ENCODE peak calls at places on chromosome 18, in six cellular contexts. One of them, this sample, is unnamed.

GRCh38 chr18:23225518-23225917 is 90.2 kb downstream of the CABLES1 start:
- DNase-seq in brain microvascular endothelial cell: peak
- DNase-seq in lung: no peak
- DNase-seq in dorsolateral prefrontal cortex: no peak
- DNase-seq in A673: no peak
- DNase-seq in body of pancreas: no peak
- DNase-seq in this sample: no peak

GRCh38 chr18:77136076-77136718 is 3.6 kb upstream of the MBP start:
- DNase-seq in brain microvascular endothelial cell: no peak
- DNase-seq in lung: no peak
- DNase-seq in dorsolateral prefrontal cortex: no peak
- DNase-seq in A673: no peak
- DNase-seq in body of pancreas: no peak
- DNase-seq in this sample: no peak

GRCh38 chr18:31503011-31503410 is 5.0 kb downstream of the DSG2 start:
- DNase-seq in brain microvascular endothelial cell: no peak
- DNase-seq in lung: no peak
- DNase-seq in dorsolateral prefrontal cortex: no peak
- DNase-seq in A673: no peak
- DNase-seq in body of pancreas: no peak
- DNase-seq in this sample: no peak

GRCh38 chr18:77858331-77858730 is 608.7 kb downstream of the GALR1 start:
- DNase-seq in brain microvascular endothelial cell: no peak
- DNase-seq in lung: no peak
- DNase-seq in dorsolateral prefrontal cortex: no peak
- DNase-seq in A673: no peak
- DNase-seq in body of pancreas: no peak
- DNase-seq in this sample: no peak

GRCh38 chr18:46174317-46175039 is 70.3 kb downstream of the HAUS1 start:
- DNase-seq in brain microvascular endothelial cell: peak
- DNase-seq in lung: no peak
- DNase-seq in dorsolateral prefrontal cortex: peak
- DNase-seq in A673: peak
- DNase-seq in body of pancreas: peak
- DNase-seq in this sample: peak

GRCh38 chr18:58209326-58209725 is 165.3 kb downstream of the NEDD4L start:
- DNase-seq in brain microvascular endothelial cell: no peak
- DNase-seq in lung: no peak
- DNase-seq in dorsolateral prefrontal cortex: no peak
- DNase-seq in A673: no peak
- DNase-seq in body of pancreas: no peak
- DNase-seq in this sample: no peak

GRCh38 chr18:8625693-8626092 is 16.5 kb downstream of the RAB12 start:
- DNase-seq in brain microvascular endothelial cell: no peak
- DNase-seq in lung: no peak
- DNase-seq in dorsolateral prefrontal cortex: no peak
- DNase-seq in A673: no peak
- DNase-seq in body of pancreas: no peak
- DNase-seq in this sample: no peak

GRCh38 chr18:44392933-44393332 is 287.8 kb upstream of the SETBP1 start:
- DNase-seq in brain microvascular endothelial cell: no peak
- DNase-seq in lung: no peak
- DNase-seq in dorsolateral prefrontal cortex: no peak
- DNase-seq in A673: no peak
- DNase-seq in body of pancreas: peak
- DNase-seq in this sample: no peak

GRCh38 chr18:28013064-28013463 is 163.9 kb downstream of the CDH2 start:
- DNase-seq in brain microvascular endothelial cell: no peak
- DNase-seq in lung: no peak
- DNase-seq in dorsolateral prefrontal cortex: no peak
- DNase-seq in A673: peak
- DNase-seq in body of pancreas: no peak
- DNase-seq in this sample: no peak

GRCh38 chr18:43276471-43276870 is 819 bp downstream of the SYT4 start:
- DNase-seq in brain microvascular endothelial cell: no peak
- DNase-seq in lung: no peak
- DNase-seq in dorsolateral prefrontal cortex: no peak
- DNase-seq in A673: no peak
- DNase-seq in body of pancreas: no peak
- DNase-seq in this sample: no peak

GRCh38 chr18:50422286-50422898 is 47.5 kb downstream of the SKA1 start:
- DNase-seq in brain microvascular endothelial cell: no peak
- DNase-seq in lung: no peak
- DNase-seq in dorsolateral prefrontal cortex: no peak
- DNase-seq in A673: no peak
- DNase-seq in body of pancreas: no peak
- DNase-seq in this sample: no peak
- H3K27ac ChIP-seq in brain microvascular endothelial cell: no peak
- H3K27ac ChIP-seq in lung: peak
- H3K27ac ChIP-seq in dorsolateral prefrontal cortex: no peak
- H3K27ac ChIP-seq in A673: no peak
- H3K27ac ChIP-seq in body of pancreas: peak
- H3K27ac ChIP-seq in this sample: no peak

DNA sequence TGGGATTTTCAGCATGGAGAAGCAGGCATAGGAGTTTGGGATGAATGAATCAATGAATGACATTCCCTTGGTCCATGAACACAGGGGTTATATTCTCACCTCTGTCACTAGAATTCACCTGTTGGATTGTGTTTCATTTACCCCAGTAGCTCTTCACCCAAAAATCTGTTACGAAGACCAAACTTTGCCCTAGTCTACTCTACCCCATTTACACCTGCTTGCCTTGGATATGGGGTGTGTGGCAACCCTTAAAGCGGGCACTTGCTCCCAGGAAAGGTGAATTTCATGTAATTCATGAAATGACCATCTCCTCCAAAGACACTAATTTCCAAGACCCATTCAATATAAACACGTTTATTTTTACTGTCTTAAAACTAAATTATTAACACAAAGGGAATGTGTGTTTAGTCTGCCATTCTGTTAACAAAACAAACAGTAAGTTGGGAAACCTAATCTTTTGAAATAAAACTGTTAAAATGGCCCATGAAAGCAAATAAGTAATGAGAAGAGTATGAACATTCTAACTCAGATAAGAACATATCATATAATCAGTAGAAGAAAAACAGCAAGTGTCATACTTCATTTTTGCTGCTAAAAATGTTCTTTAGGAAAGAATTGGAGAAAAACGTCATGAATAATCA is 268.0 kb downstream of the NAPG start:
- DNase-seq in brain microvascular endothelial cell: no peak
- DNase-seq in lung: no peak
- DNase-seq in dorsolateral prefrontal cortex: no peak
- DNase-seq in A673: no peak
- DNase-seq in body of pancreas: no peak
- DNase-seq in this sample: no peak
- H3K27ac ChIP-seq in brain microvascular endothelial cell: no peak
- H3K27ac ChIP-seq in lung: no peak
- H3K27ac ChIP-seq in dorsolateral prefrontal cortex: no peak
- H3K27ac ChIP-seq in A673: no peak
- H3K27ac ChIP-seq in body of pancreas: no peak
- H3K27ac ChIP-seq in this sample: no peak

DNA sequence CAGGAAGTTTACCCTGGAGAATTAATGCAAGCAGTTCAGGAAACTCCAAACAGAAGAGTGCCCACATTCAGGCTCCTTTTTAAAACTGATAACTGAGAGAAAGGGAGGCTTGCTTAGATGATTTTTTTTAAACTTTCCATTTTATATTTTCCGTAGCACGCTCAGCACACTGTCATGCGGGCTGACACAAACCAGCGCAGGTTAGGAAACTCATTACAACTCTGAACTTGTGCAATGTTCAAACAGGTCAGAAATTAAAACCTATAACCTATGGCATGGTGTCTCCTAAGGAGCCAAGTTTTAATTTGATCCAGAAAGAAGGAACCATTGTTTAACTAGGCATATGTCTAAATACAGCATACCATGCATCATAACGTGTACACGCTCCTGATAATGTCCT is 117.7 kb upstream of the SMIM21 start:
- DNase-seq in brain microvascular endothelial cell: no peak
- DNase-seq in lung: no peak
- DNase-seq in dorsolateral prefrontal cortex: no peak
- DNase-seq in A673: no peak
- DNase-seq in body of pancreas: no peak
- DNase-seq in this sample: no peak
- H3K27ac ChIP-seq in brain microvascular endothelial cell: no peak
- H3K27ac ChIP-seq in lung: no peak
- H3K27ac ChIP-seq in dorsolateral prefrontal cortex: no peak
- H3K27ac ChIP-seq in A673: no peak
- H3K27ac ChIP-seq in body of pancreas: no peak
- H3K27ac ChIP-seq in this sample: no peak

GRCh38 chr18:49650426-49650891 is 88.6 kb downstream of the LIPG start:
- DNase-seq in brain microvascular endothelial cell: no peak
- DNase-seq in lung: no peak
- DNase-seq in dorsolateral prefrontal cortex: no peak
- DNase-seq in A673: no peak
- DNase-seq in body of pancreas: no peak
- DNase-seq in this sample: peak
- H3K27ac ChIP-seq in brain microvascular endothelial cell: no peak
- H3K27ac ChIP-seq in lung: no peak
- H3K27ac ChIP-seq in dorsolateral prefrontal cortex: no peak
- H3K27ac ChIP-seq in A673: no peak
- H3K27ac ChIP-seq in body of pancreas: no peak
- H3K27ac ChIP-seq in this sample: peak

DNA sequence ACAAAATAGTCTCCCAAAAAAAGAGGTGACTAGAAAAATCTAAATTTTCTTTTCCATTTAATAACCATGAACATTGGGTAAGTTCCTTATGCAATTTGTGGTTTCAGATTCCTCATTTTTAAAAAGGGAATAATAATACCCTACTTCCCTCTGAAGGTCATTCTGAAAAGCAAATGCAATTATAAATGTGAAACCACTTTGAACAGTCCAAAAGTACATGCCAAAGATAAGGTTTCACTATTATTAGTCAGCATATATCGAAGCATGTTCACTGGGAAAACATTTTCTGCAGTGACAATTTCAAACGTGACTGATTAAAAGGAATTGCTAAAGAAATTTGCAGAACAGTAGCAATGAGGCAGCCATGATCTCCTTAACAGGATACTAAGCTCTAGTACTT is 100.1 kb upstream of the RNF152 start:
- DNase-seq in brain microvascular endothelial cell: no peak
- DNase-seq in lung: no peak
- DNase-seq in dorsolateral prefrontal cortex: no peak
- DNase-seq in A673: peak
- DNase-seq in body of pancreas: no peak
- DNase-seq in this sample: no peak
- H3K27ac ChIP-seq in brain microvascular endothelial cell: peak
- H3K27ac ChIP-seq in lung: no peak
- H3K27ac ChIP-seq in dorsolateral prefrontal cortex: no peak
- H3K27ac ChIP-seq in A673: peak
- H3K27ac ChIP-seq in body of pancreas: no peak
- H3K27ac ChIP-seq in this sample: no peak

GRCh38 chr18:48875942-48876511 is 74.7 kb downstream of the SMAD7 start:
- DNase-seq in brain microvascular endothelial cell: no peak
- DNase-seq in lung: no peak
- DNase-seq in dorsolateral prefrontal cortex: no peak
- DNase-seq in A673: no peak
- DNase-seq in body of pancreas: no peak
- DNase-seq in this sample: peak

GRCh38 chr18:48874701-48875162 is 76.0 kb downstream of the SMAD7 start:
- DNase-seq in brain microvascular endothelial cell: no peak
- DNase-seq in lung: no peak
- DNase-seq in dorsolateral prefrontal cortex: no peak
- DNase-seq in A673: no peak
- DNase-seq in body of pancreas: no peak
- DNase-seq in this sample: no peak

GRCh38 chr18:48877941-48878340 is 72.8 kb downstream of the SMAD7 start:
- DNase-seq in brain microvascular endothelial cell: no peak
- DNase-seq in lung: no peak
- DNase-seq in dorsolateral prefrontal cortex: no peak
- DNase-seq in A673: no peak
- DNase-seq in body of pancreas: no peak
- DNase-seq in this sample: no peak

GRCh38 chr18:48875314-48875941 is 75.3 kb downstream of the SMAD7 start:
- DNase-seq in brain microvascular endothelial cell: no peak
- DNase-seq in lung: no peak
- DNase-seq in dorsolateral prefrontal cortex: no peak
- DNase-seq in A673: no peak
- DNase-seq in body of pancreas: no peak
- DNase-seq in this sample: no peak

DNA sequence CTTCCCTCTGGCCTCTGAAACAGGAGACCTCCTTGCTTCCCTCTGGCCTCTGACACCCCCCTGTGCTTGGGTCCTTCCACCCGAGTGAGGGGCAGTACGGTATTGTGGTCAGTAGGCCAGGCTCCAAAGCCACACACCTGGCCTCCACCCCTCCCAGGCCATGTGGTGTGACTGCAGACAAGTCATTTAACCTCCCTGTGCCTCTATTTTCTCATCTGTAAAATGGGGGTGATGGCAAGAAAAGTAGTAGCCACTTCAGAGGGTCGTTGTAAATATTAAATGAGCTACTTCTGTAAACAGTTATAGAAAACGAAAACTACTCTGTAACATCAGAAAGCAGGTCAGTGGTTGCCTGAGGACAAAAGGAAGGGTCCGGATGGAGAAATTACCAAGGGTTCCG is 74.2 kb downstream of the SMAD7 start:
- DNase-seq in brain microvascular endothelial cell: no peak
- DNase-seq in lung: no peak
- DNase-seq in dorsolateral prefrontal cortex: no peak
- DNase-seq in A673: no peak
- DNase-seq in body of pancreas: no peak
- DNase-seq in this sample: no peak
- H3K27ac ChIP-seq in brain microvascular endothelial cell: no peak
- H3K27ac ChIP-seq in lung: no peak
- H3K27ac ChIP-seq in dorsolateral prefrontal cortex: no peak
- H3K27ac ChIP-seq in A673: no peak
- H3K27ac ChIP-seq in body of pancreas: no peak
- H3K27ac ChIP-seq in this sample: no peak